ENCODE peak calls at places on chromosomes 3 and 15, in seven cellular contexts. H, X, U, O, B, P and K are unnamed samples.

GRCh38 chr3:58899159-58899952 is 150.5 kb downstream of the CFAP20DC start:
- DNase-seq in H (peak; percentile 34), X (no peak), U (peak; percentile 20), O (no peak), B (no peak), P (peak; percentile 66), K (peak; percentile 9)

GRCh38 chr3:55198554-55198953 is 270.7 kb upstream of the LRTM1 start:
- DNase-seq in H (no peak), X (no peak), U (peak; percentile 89), O (peak; percentile 95), B (no peak), P (no peak), K (no peak)

GRCh38 chr3:17258823-17259436 is 374.2 kb downstream of the PLCL2 start:
- DNase-seq in H (no peak), X (no peak), U (peak; percentile 58), O (no peak), B (peak; percentile 58), P (peak; percentile 5), K (peak; percentile 42)

GRCh38 chr15:92074646-92075045 is 221.1 kb downstream of the SLCO3A1 start:
- DNase-seq in H (peak; percentile 77), X (no peak), U (peak; percentile 72), O (peak; percentile 21), B (no peak), P (peak; percentile 70), K (peak; percentile 87)

GRCh38 chr3:58034738-58035511 is 26.7 kb downstream of the FLNB start:
- DNase-seq in H (no peak), X (no peak), U (no peak), O (no peak), B (peak; percentile 90), P (no peak), K (no peak)

GRCh38 chr3:170760174-170760526 is 109.8 kb downstream of the RPL22L1 start:
- DNase-seq in H (no peak), X (no peak), U (peak; percentile 66), O (no peak), B (no peak), P (no peak), K (no peak)

GRCh38 chr15:36696191-36696590 is 116.8 kb downstream of the CDIN1 start:
- DNase-seq in H (no peak), X (no peak), U (peak; percentile 39), O (no peak), B (no peak), P (no peak), K (no peak)

GRCh38 chr3:63519426-63519825 is 133.0 kb upstream of the SNTN start:
- DNase-seq in H (no peak), X (no peak), U (peak; percentile 17), O (no peak), B (no peak), P (no peak), K (peak; percentile 47)

GRCh38 chr15:76866716-76867321 is 38.3 kb downstream of the SCAPER start:
- DNase-seq in H (no peak), X (no peak), U (peak; percentile 60), O (peak; percentile 13), B (peak; percentile 30), P (peak; percentile 9), K (peak; percentile 31)

GRCh38 chr3:104066658-104067057 is 1300.1 kb upstream of the ALCAM start:
- DNase-seq in H (no peak), X (no peak), U (peak; percentile 8), O (no peak), B (no peak), P (no peak), K (peak; percentile 72)

GRCh38 chr3:55795736-55796135 is 308.6 kb upstream of the WNT5A start:
- DNase-seq in H (no peak), X (no peak), U (no peak), O (no peak), B (no peak), P (no peak), K (no peak)

GRCh38 chr15:27086146-27086545 is 115.2 kb downstream of the GABRG3 start:
- DNase-seq in H (no peak), X (no peak), U (no peak), O (no peak), B (no peak), P (no peak), K (no peak)

GRCh38 chr15:85854345-85855097 is 59.8 kb upstream of the KLHL25 start:
- DNase-seq in H (no peak), X (peak; percentile 19), U (peak; percentile 81), O (peak; percentile 24), B (peak; percentile 73), P (peak; percentile 40), K (peak; percentile 71)

GRCh38 chr3:123282461-123282860 is 80.7 kb downstream of the SEC22A start:
- DNase-seq in H (no peak), X (no peak), U (no peak), O (no peak), B (no peak), P (no peak), K (no peak)

GRCh38 chr3:98972155-98972554 is 70.7 kb upstream of the DCBLD2 start:
- DNase-seq in H (no peak), X (no peak), U (peak; percentile 91), O (peak; percentile 91), B (no peak), P (peak; percentile 12), K (peak; percentile 95)

GRCh38 chr3:8560608-8561007 is 59.0 kb downstream of the LMCD1 start:
- DNase-seq in H (no peak), X (no peak), U (peak; percentile 98), O (peak; percentile 29), B (no peak), P (no peak), K (no peak)

GRCh38 chr3:65811050-65811766 is 227.5 kb downstream of the MAGI1 start:
- DNase-seq in H (no peak), X (no peak), U (peak; percentile 70), O (no peak), B (no peak), P (peak; percentile 51), K (peak; percentile 22)

GRCh38 chr3:123883656-123884257 is 375 bp downstream of the MYLK start:
- DNase-seq in H (no peak), X (no peak), U (peak; percentile 13), O (no peak), B (no peak), P (no peak), K (no peak)

GRCh38 chr3:49021813-49022720 is at the start of gene NDUFAF3:
- DNase-seq in H (peak; percentile 93), X (peak; percentile 94), U (peak; percentile 96), O (peak; percentile 73), B (peak; percentile 96), P (peak; percentile 92), K (peak; percentile 96)

GRCh38 chr3:132539681-132540080 is 57.4 kb upstream of the ACKR4 start:
- DNase-seq in H (no peak), X (no peak), U (no peak), O (no peak), B (no peak), P (no peak), K (no peak)

GRCh38 chr3:132535575-132536441 is 61.3 kb upstream of the ACKR4 start:
- DNase-seq in H (peak; percentile 55), X (no peak), U (peak; percentile 91), O (peak; percentile 78), B (peak; percentile 80), P (peak; percentile 78), K (peak; percentile 85)

GRCh38 chr3:132538072-132538471 is 59.0 kb upstream of the ACKR4 start:
- DNase-seq in H (no peak), X (no peak), U (no peak), O (no peak), B (no peak), P (no peak), K (no peak)

GRCh38 chr3:132537297-132537696 is 59.8 kb upstream of the ACKR4 start:
- DNase-seq in H (no peak), X (no peak), U (no peak), O (no peak), B (no peak), P (no peak), K (no peak)

GRCh38 chr3:132536442-132537153 is 60.5 kb upstream of the ACKR4 start:
- DNase-seq in H (no peak), X (no peak), U (no peak), O (no peak), B (peak; percentile 39), P (no peak), K (peak; percentile 48)
- TF ChIP-seq CTCF in H (no peak), X (no peak), U (no peak), O (peak; percentile 24), B (no peak), P (no peak), K (no peak)

GRCh38 chr3:45035441-45036301 is 9.6 kb downstream of the CLEC3B start:
- DNase-seq in H (peak; percentile 50), X (no peak), U (peak; percentile 46), O (no peak), B (no peak), P (no peak), K (peak; percentile 39)
- H3K4me3 ChIP-seq in H (peak overlapping the region; percentile 12), X (no peak overlapping the region), U (peak overlapping the region; percentile 20), O (peak overlapping the region; percentile 17), B (peak overlapping the region; percentile 39), P (peak overlapping the region; percentile 41), K (peak overlapping the region; percentile 34)

DNA sequence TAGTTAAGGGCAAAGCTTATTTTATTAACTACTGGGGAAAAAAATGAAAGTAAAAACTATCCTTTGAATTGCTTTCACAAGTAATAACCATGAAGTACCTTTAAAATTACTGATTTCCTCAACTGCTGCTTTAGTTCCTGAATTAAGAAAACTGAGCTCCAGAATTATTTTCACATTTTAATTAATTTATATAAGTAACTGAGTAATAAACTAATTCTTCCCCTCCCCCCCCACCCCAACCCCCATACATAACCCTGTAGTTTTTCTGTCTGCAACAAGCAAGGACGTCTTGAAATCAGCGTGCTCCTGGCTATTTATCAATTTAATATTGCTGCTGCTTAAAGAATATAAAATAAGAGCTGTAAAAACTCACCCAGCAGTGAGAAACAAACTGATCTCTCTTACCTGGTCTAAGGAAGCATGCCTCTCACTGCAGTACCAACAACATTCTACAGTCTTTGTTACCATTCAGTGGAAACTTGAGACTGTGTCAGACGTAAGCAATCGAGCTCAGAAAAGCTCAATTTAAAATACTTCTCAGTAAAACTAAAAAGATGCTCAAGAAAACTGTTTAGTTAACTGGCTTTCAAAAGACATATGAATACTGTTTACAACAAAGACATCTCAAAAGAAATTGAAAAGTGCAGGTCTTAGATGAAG is 121.0 kb downstream of the TFDP2 start:
- DNase-seq in H (no peak), X (no peak), U (peak; percentile 86), O (peak; percentile 49), B (peak; percentile 53), P (peak; percentile 58), K (peak; percentile 86)
- TF ChIP-seq CTCF in H (no peak), X (peak; percentile 34), U (no peak), O (no peak), B (no peak), P (no peak), K (peak; percentile 30)

GRCh38 chr3:165645191-165645590 is 192.0 kb downstream of the BCHE start:
- DNase-seq in H (no peak), X (no peak), U (no peak), O (no peak), B (no peak), P (no peak), K (peak; percentile 36)

GRCh38 chr3:165644331-165644730 is 192.9 kb downstream of the BCHE start:
- DNase-seq in H (no peak), X (no peak), U (no peak), O (no peak), B (no peak), P (no peak), K (no peak)

GRCh38 chr3:165641569-165642310 is 195.5 kb downstream of the BCHE start:
- DNase-seq in H (no peak), X (no peak), U (no peak), O (no peak), B (no peak), P (no peak), K (no peak)

GRCh38 chr3:165642761-165643432 is 194.3 kb downstream of the BCHE start:
- DNase-seq in H (peak; percentile 36), X (no peak), U (peak; percentile 97), O (peak; percentile 80), B (no peak), P (peak; percentile 28), K (peak; percentile 97)

GRCh38 chr3:165643433-165643824 is 193.8 kb downstream of the BCHE start:
- DNase-seq in H (no peak), X (no peak), U (peak; percentile 26), O (no peak), B (peak; percentile 27), P (no peak), K (peak; percentile 46)
- H3K4me3 ChIP-seq in H (no peak overlapping the region), X (no peak overlapping the region), U (no peak overlapping the region), O (no peak overlapping the region), B (no peak overlapping the region), P (no peak overlapping the region), K (no peak overlapping the region)